ENCODE peak calls at places on chromosomes 2 and 18, in seven cellular contexts. One of them, this sample, is unnamed.

GRCh38 chr2:159713691-159714585 is 1.6 kb downstream of the MARCHF7 start:
- DNase-seq in body of pancreas: no peak
- DNase-seq in brain microvascular endothelial cell: peak; percentile 64
- DNase-seq in CD8-positive, alpha-beta T cell: no peak
- DNase-seq in breast epithelium: no peak
- DNase-seq in kidney: no peak
- DNase-seq in A549: peak; percentile 21
- DNase-seq in this sample: no peak

GRCh38 chr2:215716971-215717370 is 281.1 kb upstream of the FN1 start:
- DNase-seq in body of pancreas: no peak
- DNase-seq in brain microvascular endothelial cell: no peak
- DNase-seq in CD8-positive, alpha-beta T cell: no peak
- DNase-seq in breast epithelium: no peak
- DNase-seq in kidney: no peak
- DNase-seq in A549: no peak
- DNase-seq in this sample: no peak

GRCh38 chr2:23530909-23531276 is 145.9 kb downstream of the KLHL29 start:
- DNase-seq in body of pancreas: no peak
- DNase-seq in brain microvascular endothelial cell: no peak
- DNase-seq in CD8-positive, alpha-beta T cell: no peak
- DNase-seq in breast epithelium: no peak
- DNase-seq in kidney: no peak
- DNase-seq in A549: no peak
- DNase-seq in this sample: no peak

GRCh38 chr2:230898661-230899091 is 26.4 kb downstream of the GPR55 start:
- DNase-seq in body of pancreas: no peak
- DNase-seq in brain microvascular endothelial cell: no peak
- DNase-seq in CD8-positive, alpha-beta T cell: peak; percentile 42
- DNase-seq in breast epithelium: peak; percentile 12
- DNase-seq in kidney: no peak
- DNase-seq in A549: no peak
- DNase-seq in this sample: no peak

GRCh38 chr2:9004338-9005204 is 1.1 kb upstream of the MBOAT2 start:
- DNase-seq in body of pancreas: no peak
- DNase-seq in brain microvascular endothelial cell: no peak
- DNase-seq in CD8-positive, alpha-beta T cell: no peak
- DNase-seq in breast epithelium: no peak
- DNase-seq in kidney: no peak
- DNase-seq in A549: peak; percentile 30
- DNase-seq in this sample: no peak

GRCh38 chr2:3483986-3484960 is 35.1 kb downstream of the ADI1 start:
- DNase-seq in body of pancreas: no peak
- DNase-seq in brain microvascular endothelial cell: no peak
- DNase-seq in CD8-positive, alpha-beta T cell: no peak
- DNase-seq in breast epithelium: peak; percentile 44
- DNase-seq in kidney: no peak
- DNase-seq in A549: no peak
- DNase-seq in this sample: no peak

GRCh38 chr2:195304310-195304709 is 352.7 kb upstream of the SLC39A10 start:
- DNase-seq in body of pancreas: no peak
- DNase-seq in brain microvascular endothelial cell: peak; percentile 12
- DNase-seq in CD8-positive, alpha-beta T cell: no peak
- DNase-seq in breast epithelium: no peak
- DNase-seq in kidney: no peak
- DNase-seq in A549: no peak
- DNase-seq in this sample: no peak

GRCh38 chr2:12718662-12719399 is 2.1 kb downstream of the TRIB2 start:
- DNase-seq in body of pancreas: no peak
- DNase-seq in brain microvascular endothelial cell: no peak
- DNase-seq in CD8-positive, alpha-beta T cell: peak; percentile 62
- DNase-seq in breast epithelium: no peak
- DNase-seq in kidney: peak; percentile 74
- DNase-seq in A549: no peak
- DNase-seq in this sample: no peak

GRCh38 chr2:219736196-219736595 is 108.8 kb downstream of the SLC4A3 start:
- DNase-seq in body of pancreas: peak; percentile 44
- DNase-seq in brain microvascular endothelial cell: peak; percentile 67
- DNase-seq in CD8-positive, alpha-beta T cell: no peak
- DNase-seq in breast epithelium: no peak
- DNase-seq in kidney: no peak
- DNase-seq in A549: peak; percentile 40
- DNase-seq in this sample: no peak

GRCh38 chr18:40902436-40902835 is 1052.6 kb upstream of the PIK3C3 start:
- DNase-seq in body of pancreas: no peak
- DNase-seq in brain microvascular endothelial cell: no peak
- DNase-seq in CD8-positive, alpha-beta T cell: no peak
- DNase-seq in breast epithelium: no peak
- DNase-seq in kidney: no peak
- DNase-seq in A549: no peak
- DNase-seq in this sample: no peak

GRCh38 chr2:11822746-11823411 is 76.4 kb downstream of the LPIN1 start:
- DNase-seq in body of pancreas: peak; percentile 75
- DNase-seq in brain microvascular endothelial cell: no peak
- DNase-seq in CD8-positive, alpha-beta T cell: no peak
- DNase-seq in breast epithelium: no peak
- DNase-seq in kidney: no peak
- DNase-seq in A549: no peak
- DNase-seq in this sample: no peak

GRCh38 chr2:10537522-10538195 is 89.5 kb upstream of the ODC1 start:
- DNase-seq in body of pancreas: no peak
- DNase-seq in brain microvascular endothelial cell: no peak
- DNase-seq in CD8-positive, alpha-beta T cell: no peak
- DNase-seq in breast epithelium: no peak
- DNase-seq in kidney: peak; percentile 61
- DNase-seq in A549: no peak
- DNase-seq in this sample: no peak

GRCh38 chr18:75408554-75409506 is 18.7 kb downstream of the SMIM21 start:
- DNase-seq in body of pancreas: peak; percentile 5
- DNase-seq in brain microvascular endothelial cell: peak; percentile 97
- DNase-seq in CD8-positive, alpha-beta T cell: no peak
- DNase-seq in breast epithelium: no peak
- DNase-seq in kidney: no peak
- DNase-seq in A549: peak; percentile 65
- DNase-seq in this sample: peak; percentile 13

GRCh38 chr2:19685713-19686112 is 216.1 kb downstream of the TTC32 start:
- DNase-seq in body of pancreas: no peak
- DNase-seq in brain microvascular endothelial cell: no peak
- DNase-seq in CD8-positive, alpha-beta T cell: no peak
- DNase-seq in breast epithelium: no peak
- DNase-seq in kidney: no peak
- DNase-seq in A549: no peak
- DNase-seq in this sample: no peak

GRCh38 chr2:17901246-17901645 is 22.8 kb downstream of the KCNS3 start:
- DNase-seq in body of pancreas: no peak
- DNase-seq in brain microvascular endothelial cell: no peak
- DNase-seq in CD8-positive, alpha-beta T cell: no peak
- DNase-seq in breast epithelium: no peak
- DNase-seq in kidney: no peak
- DNase-seq in A549: no peak
- DNase-seq in this sample: no peak

GRCh38 chr2:76567478-76567877 is 856.8 kb upstream of the GCFC2 start:
- DNase-seq in body of pancreas: no peak
- DNase-seq in brain microvascular endothelial cell: no peak
- DNase-seq in CD8-positive, alpha-beta T cell: no peak
- DNase-seq in breast epithelium: no peak
- DNase-seq in kidney: no peak
- DNase-seq in A549: no peak
- DNase-seq in this sample: no peak

GRCh38 chr2:68632026-68632425 is 11.4 kb upstream of the PROKR1 start:
- DNase-seq in body of pancreas: no peak
- DNase-seq in brain microvascular endothelial cell: no peak
- DNase-seq in CD8-positive, alpha-beta T cell: no peak
- DNase-seq in breast epithelium: no peak
- DNase-seq in kidney: no peak
- DNase-seq in A549: no peak
- DNase-seq in this sample: no peak

DNA sequence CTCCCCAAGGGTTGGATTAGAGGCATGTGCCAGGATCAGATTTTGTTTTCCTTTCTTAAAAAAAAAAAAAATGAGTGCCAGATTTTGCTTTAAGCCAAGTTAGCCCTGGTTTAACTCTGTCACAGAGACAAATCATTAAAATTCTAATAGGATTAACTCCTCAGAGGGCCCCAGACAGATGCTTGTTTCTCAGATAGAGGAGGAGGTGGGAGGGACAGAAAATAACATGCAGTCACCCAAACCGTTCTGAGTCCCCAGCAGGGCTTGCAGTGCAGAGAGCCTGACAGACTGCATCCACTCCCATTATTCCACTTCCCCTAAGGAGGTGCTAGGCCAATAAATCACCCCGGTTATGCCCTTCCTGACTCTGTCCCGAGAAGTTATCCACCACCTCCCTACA is 6.3 kb upstream of the PROKR1 start:
- DNase-seq in body of pancreas: no peak
- DNase-seq in brain microvascular endothelial cell: no peak
- DNase-seq in CD8-positive, alpha-beta T cell: no peak
- DNase-seq in breast epithelium: no peak
- DNase-seq in kidney: no peak
- DNase-seq in A549: no peak
- DNase-seq in this sample: no peak
- H3K27ac ChIP-seq in body of pancreas: no peak overlapping the region
- H3K27ac ChIP-seq in brain microvascular endothelial cell: no peak overlapping the region
- H3K27ac ChIP-seq in CD8-positive, alpha-beta T cell: no peak overlapping the region
- H3K27ac ChIP-seq in breast epithelium: no peak overlapping the region
- H3K27ac ChIP-seq in kidney: no peak overlapping the region
- H3K27ac ChIP-seq in A549: no peak overlapping the region
- H3K27ac ChIP-seq in this sample: no peak overlapping the region

DNA sequence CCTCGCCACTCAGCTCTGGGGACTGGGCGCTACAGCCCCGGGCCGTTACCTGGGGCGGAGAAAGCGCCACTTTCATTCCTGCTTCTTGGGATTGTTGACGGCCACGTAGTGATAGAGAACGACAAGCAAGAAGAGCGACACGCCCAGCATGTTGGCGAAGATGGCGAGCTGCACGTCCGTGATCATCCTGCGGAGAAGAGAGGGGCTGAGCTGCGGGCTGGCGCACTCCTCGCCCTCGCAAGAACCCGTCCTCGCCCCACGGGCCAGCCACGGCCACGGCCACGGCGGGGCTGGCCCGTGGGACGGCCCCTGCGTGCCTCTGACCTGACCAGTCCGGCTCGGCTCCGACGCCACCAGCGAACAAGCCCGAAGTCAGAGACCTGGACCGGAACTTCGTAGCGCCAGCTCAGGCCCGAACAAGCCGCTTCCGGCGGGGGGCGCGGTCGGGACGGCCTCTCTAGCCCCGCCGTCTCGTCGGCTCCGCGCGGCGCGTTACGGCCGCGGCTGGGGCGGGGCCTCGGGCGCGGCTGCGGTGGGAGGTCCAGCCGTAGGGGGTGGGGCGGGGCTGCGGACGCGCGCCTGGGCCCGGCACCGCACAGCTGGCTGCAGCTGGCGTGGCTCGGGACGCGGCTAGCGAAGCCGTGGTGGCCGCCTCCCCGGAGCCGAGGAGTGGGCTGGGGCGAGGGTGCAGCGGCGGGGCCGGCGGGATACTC is at the start of gene OST4:
- DNase-seq in body of pancreas: peak; percentile 95
- DNase-seq in brain microvascular endothelial cell: peak; percentile 88
- DNase-seq in CD8-positive, alpha-beta T cell: peak; percentile 93
- DNase-seq in breast epithelium: peak; percentile 91
- DNase-seq in kidney: peak; percentile 98
- DNase-seq in A549: peak; percentile 97
- DNase-seq in this sample: peak; percentile 84
- H3K27ac ChIP-seq in body of pancreas: peak within 1 kb of the TSS; percentile 77
- H3K27ac ChIP-seq in brain microvascular endothelial cell: peak within 1 kb of the TSS; percentile 81
- H3K27ac ChIP-seq in CD8-positive, alpha-beta T cell: peak within 1 kb of the TSS; percentile 98
- H3K27ac ChIP-seq in breast epithelium: peak within 1 kb of the TSS; percentile 95
- H3K27ac ChIP-seq in kidney: peak within 1 kb of the TSS; percentile 90
- H3K27ac ChIP-seq in A549: peak within 1 kb of the TSS; percentile 88
- H3K27ac ChIP-seq in this sample: peak within 1 kb of the TSS; percentile 85

GRCh38 chr2:201855356-201855755 is 49.0 kb downstream of the CDK15 start:
- DNase-seq in body of pancreas: no peak
- DNase-seq in brain microvascular endothelial cell: no peak
- DNase-seq in CD8-positive, alpha-beta T cell: no peak
- DNase-seq in breast epithelium: no peak
- DNase-seq in kidney: no peak
- DNase-seq in A549: no peak
- DNase-seq in this sample: no peak
- H3K27ac ChIP-seq in body of pancreas: no peak overlapping the region
- H3K27ac ChIP-seq in brain microvascular endothelial cell: peak overlapping the region; percentile 98
- H3K27ac ChIP-seq in CD8-positive, alpha-beta T cell: no peak overlapping the region
- H3K27ac ChIP-seq in breast epithelium: no peak overlapping the region
- H3K27ac ChIP-seq in kidney: no peak overlapping the region
- H3K27ac ChIP-seq in A549: no peak overlapping the region
- H3K27ac ChIP-seq in this sample: no peak overlapping the region

GRCh38 chr18:3596324-3597158 is 146.6 kb downstream of the TGIF1 start:
- DNase-seq in body of pancreas: peak; percentile 61
- DNase-seq in brain microvascular endothelial cell: peak; percentile 30
- DNase-seq in CD8-positive, alpha-beta T cell: peak; percentile 60
- DNase-seq in breast epithelium: no peak
- DNase-seq in kidney: peak; percentile 78
- DNase-seq in A549: no peak
- DNase-seq in this sample: peak; percentile 36

GRCh38 chr18:3599235-3599634 is 149.3 kb downstream of the TGIF1 start:
- DNase-seq in body of pancreas: no peak
- DNase-seq in brain microvascular endothelial cell: no peak
- DNase-seq in CD8-positive, alpha-beta T cell: no peak
- DNase-seq in breast epithelium: no peak
- DNase-seq in kidney: no peak
- DNase-seq in A549: no peak
- DNase-seq in this sample: no peak

GRCh38 chr18:3599861-3600260 is 149.9 kb downstream of the TGIF1 start:
- DNase-seq in body of pancreas: no peak
- DNase-seq in brain microvascular endothelial cell: no peak
- DNase-seq in CD8-positive, alpha-beta T cell: no peak
- DNase-seq in breast epithelium: no peak
- DNase-seq in kidney: no peak
- DNase-seq in A549: no peak
- DNase-seq in this sample: no peak

GRCh38 chr18:3595282-3596273 is 145.6 kb downstream of the TGIF1 start:
- DNase-seq in body of pancreas: peak; percentile 70
- DNase-seq in brain microvascular endothelial cell: peak; percentile 92
- DNase-seq in CD8-positive, alpha-beta T cell: no peak
- DNase-seq in breast epithelium: no peak
- DNase-seq in kidney: no peak
- DNase-seq in A549: no peak
- DNase-seq in this sample: no peak

DNA sequence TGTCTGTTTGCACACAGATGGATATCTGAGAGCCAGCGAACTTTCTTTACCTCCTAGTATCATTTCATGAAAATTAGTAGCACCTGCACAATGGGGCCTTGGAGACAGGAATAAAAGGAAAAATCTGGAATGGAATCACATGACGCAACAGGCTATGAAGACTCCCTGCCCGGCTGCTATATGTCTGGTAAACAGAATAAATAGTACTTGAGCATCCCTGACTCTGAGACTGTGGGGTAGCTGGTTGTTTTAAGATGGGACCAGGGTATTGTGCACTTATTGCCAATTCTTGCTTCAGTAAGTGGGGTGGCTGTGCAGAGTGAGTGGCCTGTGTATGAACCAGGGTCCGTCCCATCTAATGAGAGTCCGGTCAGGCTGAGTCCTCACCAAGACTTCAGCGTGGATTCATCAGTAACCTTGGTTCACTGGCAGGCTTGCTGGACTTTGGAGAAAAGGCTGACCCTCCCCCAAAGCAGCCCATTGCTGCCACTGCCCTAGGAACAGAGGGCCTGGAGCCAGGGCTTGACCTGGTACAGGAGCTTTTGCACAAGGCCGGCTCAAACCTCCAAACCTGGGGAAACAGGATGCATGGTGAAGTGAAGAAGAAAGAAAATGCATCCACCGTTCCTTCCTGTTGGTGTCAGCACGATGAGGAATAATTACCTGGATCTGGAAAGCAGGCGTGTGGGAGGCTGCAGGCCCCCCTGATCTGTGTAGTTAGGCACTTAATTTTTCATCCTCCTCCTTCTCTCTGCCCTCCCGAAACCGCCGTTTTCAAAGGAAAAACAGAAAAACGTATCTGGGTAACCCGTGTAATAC is 147.4 kb downstream of the TGIF1 start:
- DNase-seq in body of pancreas: no peak
- DNase-seq in brain microvascular endothelial cell: no peak
- DNase-seq in CD8-positive, alpha-beta T cell: no peak
- DNase-seq in breast epithelium: no peak
- DNase-seq in kidney: no peak
- DNase-seq in A549: no peak
- DNase-seq in this sample: no peak
- H3K27ac ChIP-seq in body of pancreas: peak overlapping the region; percentile 97
- H3K27ac ChIP-seq in brain microvascular endothelial cell: peak overlapping the region; percentile 95
- H3K27ac ChIP-seq in CD8-positive, alpha-beta T cell: no peak overlapping the region
- H3K27ac ChIP-seq in breast epithelium: peak overlapping the region; percentile 98
- H3K27ac ChIP-seq in kidney: peak overlapping the region; percentile 97
- H3K27ac ChIP-seq in A549: peak overlapping the region; percentile 100
- H3K27ac ChIP-seq in this sample: peak overlapping the region; percentile 96

This sample was measured in caudate nucleus.